ENCODE peak calls at places on chromosomes 5 and 9, in nine cellular contexts. U is AG10803, Z is hepatocyte, A is AG09319, N is IMR-90, M is uterus, H is GM20000, S is spleen, C is endothelial cell. P is an unnamed sample.

GRCh38 chr5:96691503-96692303 is 29.5 kb downstream of the CAST start:
- DNase-seq in U (peak), Z (peak), A (peak), N (peak), M (no peak), H (no peak), S (no peak), C (no peak), P (peak)

GRCh38 chr9:77454668-77455067 is 193.5 kb downstream of the GNA14 start:
- DNase-seq in U (peak), Z (no peak), A (peak), N (peak), M (no peak), H (no peak), S (no peak), C (no peak), P (no peak)

GRCh38 chr5:124245276-124245675 is 501.2 kb downstream of the ZNF608 start:
- DNase-seq in U (no peak), Z (no peak), A (no peak), N (no peak), M (no peak), H (no peak), S (no peak), C (no peak), P (no peak)

GRCh38 chr5:68343421-68343826 is 127.9 kb downstream of the PIK3R1 start:
- DNase-seq in U (peak), Z (peak), A (no peak), N (peak), M (peak), H (peak), S (no peak), C (no peak), P (peak)

GRCh38 chr9:114399381-114399780 is 11.6 kb upstream of the AKNA start:
- DNase-seq in U (no peak), Z (no peak), A (no peak), N (no peak), M (no peak), H (no peak), S (no peak), C (no peak), P (peak)

GRCh38 chr9:72332351-72332750 is 32.7 kb downstream of the ZFAND5 start:
- DNase-seq in U (no peak), Z (no peak), A (no peak), N (no peak), M (no peak), H (no peak), S (no peak), C (no peak), P (no peak)

GRCh38 chr9:74762950-74763349 is 124.8 kb downstream of the TRPM6 start:
- DNase-seq in U (no peak), Z (no peak), A (no peak), N (no peak), M (no peak), H (no peak), S (no peak), C (no peak), P (no peak)

GRCh38 chr5:51279983-51280382 is 103.3 kb upstream of the ISL1 start:
- DNase-seq in U (no peak), Z (peak), A (no peak), N (no peak), M (no peak), H (no peak), S (no peak), C (no peak), P (peak)

GRCh38 chr5:72427488-72428437 is 79.4 kb downstream of the ZNF366 start:
- DNase-seq in U (peak), Z (peak), A (no peak), N (peak), M (no peak), H (peak), S (no peak), C (no peak), P (peak)

GRCh38 chr9:116124472-116125040 is 29.0 kb upstream of the PAPPA start:
- DNase-seq in U (peak), Z (no peak), A (no peak), N (peak), M (no peak), H (no peak), S (no peak), C (no peak), P (peak)

GRCh38 chr5:45695011-45695667 is 1.0 kb downstream of the HCN1 start:
- DNase-seq in U (no peak), Z (peak), A (no peak), N (no peak), M (no peak), H (no peak), S (no peak), C (peak), P (no peak)

GRCh38 chr5:151459680-151460079 is 12.3 kb downstream of the SLC36A1 start:
- DNase-seq in U (peak), Z (peak), A (no peak), N (peak), M (no peak), H (no peak), S (no peak), C (no peak), P (no peak)

GRCh38 chr5:136000937-136001336 is 27.9 kb upstream of the TGFBI start:
- DNase-seq in U (no peak), Z (no peak), A (no peak), N (no peak), M (no peak), H (no peak), S (no peak), C (no peak), P (no peak)

GRCh38 chr5:149702953-149703646 is 27.0 kb upstream of the PPARGC1B start:
- DNase-seq in U (no peak), Z (peak), A (no peak), N (no peak), M (no peak), H (no peak), S (no peak), C (no peak), P (no peak)

GRCh38 chr5:33470544-33470943 is 29.8 kb downstream of the TARS1 start:
- DNase-seq in U (peak), Z (peak), A (peak), N (peak), M (no peak), H (no peak), S (no peak), C (no peak), P (peak)

GRCh38 chr9:116658265-116658664 is 28.8 kb upstream of the TRIM32 start:
- DNase-seq in U (no peak), Z (no peak), A (no peak), N (no peak), M (no peak), H (no peak), S (no peak), C (no peak), P (no peak)

GRCh38 chr9:116585896-116586295 is 101.2 kb upstream of the TRIM32 start:
- DNase-seq in U (peak), Z (no peak), A (no peak), N (no peak), M (no peak), H (no peak), S (no peak), C (no peak), P (no peak)

GRCh38 chr5:63245271-63245670 is 666.7 kb downstream of the LRRC70 start:
- DNase-seq in U (no peak), Z (no peak), A (no peak), N (no peak), M (no peak), H (no peak), S (no peak), C (no peak), P (peak)

GRCh38 chr5:57494104-57495098 is 11.8 kb upstream of the ACTBL2 start:
- DNase-seq in U (peak), Z (peak), A (peak), N (peak), M (no peak), H (peak), S (no peak), C (no peak), P (peak)

GRCh38 chr5:179281688-179282087 is 63.6 kb downstream of the ADAMTS2 start:
- DNase-seq in U (no peak), Z (no peak), A (no peak), N (no peak), M (no peak), H (no peak), S (peak), C (no peak), P (no peak)

GRCh38 chr9:133994359-133995011 is 2.4 kb upstream of the VAV2 start:
- DNase-seq in U (peak), Z (peak), A (no peak), N (peak), M (peak), H (peak), S (peak), C (peak), P (peak)

GRCh38 chr9:10512144-10512543 is 100.7 kb downstream of the PTPRD start:
- DNase-seq in U (no peak), Z (no peak), A (no peak), N (no peak), M (no peak), H (no peak), S (no peak), C (no peak), P (no peak)

GRCh38 chr5:72324186-72324825 is 4.1 kb downstream of the PTCD2 start:
- DNase-seq in U (no peak), Z (no peak), A (no peak), N (no peak), M (no peak), H (no peak), S (no peak), C (no peak), P (peak)

GRCh38 chr9:134670042-134670525 is 28.5 kb downstream of the COL5A1 start:
- DNase-seq in U (peak), Z (no peak), A (peak), N (peak), M (no peak), H (no peak), S (no peak), C (no peak), P (no peak)

GRCh38 chr5:143583385-143583784 is 179.9 kb upstream of the NR3C1 start:
- DNase-seq in U (no peak), Z (no peak), A (no peak), N (no peak), M (no peak), H (no peak), S (no peak), C (no peak), P (peak)

GRCh38 chr5:106172681-106173532 is 1497.8 kb downstream of the EFNA5 start:
- DNase-seq in U (no peak), Z (no peak), A (no peak), N (peak), M (no peak), H (no peak), S (no peak), C (no peak), P (no peak)

GRCh38 chr9:1173211-1173610 is 123.1 kb downstream of the DMRT2 start:
- DNase-seq in U (peak), Z (no peak), A (no peak), N (no peak), M (no peak), H (no peak), S (no peak), C (no peak), P (peak)

GRCh38 chr5:76982450-76982849 is 29.6 kb downstream of the CRHBP start:
- DNase-seq in U (no peak), Z (no peak), A (no peak), N (no peak), M (no peak), H (no peak), S (no peak), C (no peak), P (no peak)

GRCh38 chr9:128276574-128277270 is 646 bp downstream of the SWI5 start:
- DNase-seq in U (peak), Z (peak), A (no peak), N (peak), M (peak), H (peak), S (no peak), C (peak), P (peak)

GRCh38 chr9:98943682-98944129 is at the start of gene COL15A1:
- DNase-seq in U (no peak), Z (peak), A (no peak), N (no peak), M (peak), H (no peak), S (no peak), C (peak), P (no peak)

GRCh38 chr9:130262061-130262745 is 3.4 kb upstream of the HMCN2 start:
- DNase-seq in U (no peak), Z (no peak), A (no peak), N (no peak), M (no peak), H (no peak), S (peak), C (no peak), P (no peak)

GRCh38 chr9:32738501-32739172 is 44.7 kb upstream of the TMEM215 start:
- DNase-seq in U (no peak), Z (no peak), A (no peak), N (no peak), M (no peak), H (no peak), S (no peak), C (no peak), P (peak)

GRCh38 chr9:14593406-14593805 is 99.8 kb downstream of the ZDHHC21 start:
- DNase-seq in U (no peak), Z (no peak), A (no peak), N (no peak), M (no peak), H (no peak), S (no peak), C (no peak), P (peak)

GRCh38 chr5:77305921-77306320 is 95.4 kb downstream of the PDE8B start:
- DNase-seq in U (peak), Z (no peak), A (peak), N (peak), M (peak), H (no peak), S (no peak), C (no peak), P (no peak)

GRCh38 chr9:13113201-13113600 is 166.3 kb downstream of the MPDZ start:
- DNase-seq in U (peak), Z (no peak), A (peak), N (peak), M (no peak), H (no peak), S (no peak), C (no peak), P (peak)

GRCh38 chr5:154371687-154372086 is 74.1 kb upstream of the SAP30L start:
- DNase-seq in U (peak), Z (peak), A (peak), N (peak), M (no peak), H (no peak), S (no peak), C (no peak), P (peak)

GRCh38 chr5:151001436-151001835 is 19.0 kb upstream of the GPX3 start:
- DNase-seq in U (no peak), Z (no peak), A (no peak), N (no peak), M (no peak), H (no peak), S (no peak), C (no peak), P (no peak)

GRCh38 chr5:139251281-139251687 is 42.3 kb upstream of the MATR3 start:
- DNase-seq in U (no peak), Z (no peak), A (no peak), N (no peak), M (no peak), H (peak), S (no peak), C (no peak), P (no peak)
- TF ChIP-seq CTCF in U (peak), Z (no peak), A (no peak), N (peak), M (no peak), H (peak), S (peak), C (no peak), P (no peak)

GRCh38 chr5:32061236-32061635 is 112.9 kb downstream of the GOLPH3 start:
- DNase-seq in U (no peak), Z (no peak), A (no peak), N (no peak), M (no peak), H (no peak), S (no peak), C (no peak), P (no peak)

GRCh38 chr5:32059779-32060178 is 114.3 kb downstream of the GOLPH3 start:
- DNase-seq in U (no peak), Z (no peak), A (no peak), N (no peak), M (no peak), H (no peak), S (no peak), C (no peak), P (peak)

GRCh38 chr5:32055891-32056866 is 117.9 kb downstream of the GOLPH3 start:
- DNase-seq in U (no peak), Z (no peak), A (no peak), N (no peak), M (no peak), H (no peak), S (no peak), C (no peak), P (peak)

GRCh38 chr5:32058101-32058500 is 116.0 kb downstream of the GOLPH3 start:
- DNase-seq in U (no peak), Z (no peak), A (no peak), N (no peak), M (no peak), H (no peak), S (no peak), C (no peak), P (peak)

DNA sequence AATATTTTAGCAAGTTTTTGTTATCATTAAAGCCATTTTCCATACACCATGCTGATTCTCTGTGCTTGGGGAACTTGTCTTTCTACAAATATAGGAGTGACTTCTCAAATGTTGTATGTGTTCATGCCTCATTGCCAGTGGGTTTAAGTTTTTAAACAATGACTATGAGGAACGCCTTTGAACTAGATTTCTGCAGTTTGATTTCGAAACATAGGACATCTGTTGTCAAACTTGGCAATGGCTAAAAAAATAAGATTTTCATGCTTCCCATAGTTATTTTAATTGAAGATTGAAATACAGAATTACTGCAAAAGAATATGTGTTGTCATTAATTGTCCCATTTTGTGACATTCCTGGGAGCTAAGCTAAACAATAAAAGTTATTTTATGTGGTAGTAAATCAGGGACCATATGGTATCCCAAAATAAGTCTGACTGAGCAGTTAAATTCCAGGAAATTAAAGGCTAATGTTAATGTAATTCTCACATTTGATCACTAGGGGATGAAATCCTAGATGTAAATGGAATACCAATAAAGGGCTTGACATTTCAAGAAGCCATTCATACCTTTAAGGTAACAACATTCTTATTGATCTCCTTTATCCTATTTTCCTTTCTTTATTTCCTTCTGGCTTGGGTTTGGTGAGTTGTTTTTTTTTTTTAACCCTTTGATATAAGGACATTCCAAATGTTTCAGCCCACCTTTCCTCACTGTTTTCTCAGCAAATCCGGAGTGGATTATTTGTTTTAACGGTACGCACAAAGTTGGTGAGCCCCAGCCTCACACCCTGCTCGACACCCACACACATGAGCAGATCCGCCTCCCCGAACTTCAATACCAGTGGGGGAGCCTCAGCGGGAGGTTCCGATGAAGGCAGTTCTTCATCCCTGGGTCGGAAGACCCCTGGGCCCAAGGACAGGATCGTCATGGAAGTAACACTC is 116.7 kb downstream of the GOLPH3 start:
- DNase-seq in U (peak), Z (no peak), A (no peak), N (no peak), M (no peak), H (no peak), S (no peak), C (no peak), P (peak)
- TF ChIP-seq CTCF in U (peak), Z (no peak), A (peak), N (peak), M (no peak), H (no peak), S (no peak), C (peak), P (no peak)

GRCh38 chr5:172183881-172184280 is 4.1 kb downstream of the STK10 start:
- DNase-seq in U (no peak), Z (no peak), A (no peak), N (no peak), M (no peak), H (no peak), S (no peak), C (no peak), P (no peak)
- TF ChIP-seq CTCF in U (no peak), Z (no peak), A (no peak), N (no peak), M (no peak), H (no peak), S (no peak), C (no peak), P (no peak)

DNA sequence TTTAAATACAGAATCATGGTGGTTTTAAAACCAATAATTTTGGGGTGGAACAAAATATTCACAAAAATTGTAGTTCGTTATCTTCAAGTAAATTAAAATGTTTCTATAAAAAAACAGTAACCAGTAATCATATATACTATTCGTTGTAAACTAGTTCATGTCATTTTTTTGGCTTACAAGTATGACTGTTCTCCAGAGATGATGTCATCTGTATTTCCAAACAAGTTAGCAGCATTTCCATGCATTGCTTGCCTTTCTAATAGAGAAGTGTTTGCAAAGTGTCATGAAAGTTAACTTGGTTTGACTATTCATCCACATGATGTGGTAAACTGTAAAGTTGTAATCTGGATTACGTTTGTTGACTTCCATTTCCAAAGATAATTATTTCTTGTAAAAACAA is 717.9 kb upstream of the ADAMTS16 start:
- DNase-seq in U (no peak), Z (no peak), A (no peak), N (no peak), M (no peak), H (no peak), S (no peak), C (no peak), P (peak)
- TF ChIP-seq CTCF in U (no peak), Z (no peak), A (no peak), N (no peak), M (no peak), H (no peak), S (no peak), C (no peak), P (no peak)

GRCh38 chr5:94249430-94249829 is 369.0 kb downstream of the KIAA0825 start:
- DNase-seq in U (no peak), Z (no peak), A (no peak), N (no peak), M (no peak), H (no peak), S (no peak), C (no peak), P (no peak)

GRCh38 chr5:94248175-94248875 is 370.1 kb downstream of the KIAA0825 start:
- DNase-seq in U (no peak), Z (no peak), A (no peak), N (no peak), M (no peak), H (no peak), S (no peak), C (no peak), P (no peak)

GRCh38 chr5:94254214-94254613 is 364.2 kb downstream of the KIAA0825 start:
- DNase-seq in U (no peak), Z (no peak), A (no peak), N (no peak), M (no peak), H (no peak), S (no peak), C (no peak), P (no peak)
- TF ChIP-seq CTCF in U (peak), Z (no peak), A (peak), N (no peak), M (no peak), H (no peak), S (no peak), C (no peak), P (no peak)

DNA sequence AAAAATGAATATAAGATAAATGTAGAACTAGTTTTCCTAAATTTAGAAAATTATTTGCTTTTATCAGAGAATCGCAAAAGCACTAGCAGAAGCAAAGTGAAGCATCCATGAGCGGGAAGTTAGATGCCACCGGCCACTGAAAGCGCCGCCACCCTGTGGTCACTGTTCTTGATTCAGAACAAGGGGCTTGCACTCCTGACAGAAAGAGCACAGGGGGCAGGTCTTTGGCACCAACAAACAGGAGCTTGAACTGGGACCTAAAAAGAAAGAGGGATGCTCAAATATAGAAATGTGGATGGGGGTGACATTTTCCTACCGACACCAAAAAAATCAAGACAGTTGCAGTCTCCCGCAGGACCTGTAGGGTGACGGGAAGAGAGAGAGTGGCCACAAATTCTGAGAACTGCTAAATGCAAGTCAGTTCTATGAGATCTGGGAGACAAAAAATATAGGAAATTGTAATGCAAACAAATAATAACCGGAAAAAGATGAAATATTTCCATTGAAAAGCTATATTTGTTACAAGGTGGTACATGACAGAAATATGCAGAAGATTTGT is 144.3 kb downstream of the CDH12 start:
- DNase-seq in U (no peak), Z (no peak), A (no peak), N (no peak), M (no peak), H (no peak), S (no peak), C (peak), P (no peak)
- TF ChIP-seq CTCF in U (no peak), Z (no peak), A (no peak), N (no peak), M (no peak), H (no peak), S (no peak), C (peak), P (no peak)

GRCh38 chr5:157870837-157871834 is 12.2 kb upstream of the CLINT1 start:
- DNase-seq in U (peak), Z (peak), A (peak), N (peak), M (no peak), H (no peak), S (no peak), C (no peak), P (peak)
- TF ChIP-seq CTCF in U (peak), Z (no peak), A (no peak), N (peak), M (no peak), H (no peak), S (no peak), C (no peak), P (no peak)